ENCODE peak calls at places on chromosomes 3 and 15, in ten cellular contexts. M is NCI-H1105 treated with DMSO at 0.1 percent for 48 hours; E is dermis microvascular lymphatic vessel endothelial cell; D is dorsolateral prefrontal cortex; H is DMS153; L is spleen; O is GM10248; S is stimulated activated CD8-positive, alpha-beta memory T cell treated with anti-CD3 and anti-CD28 coated beads, Interleukin-4, amount 100 ng/mL, for 24 hours; V is nephron progenitor cell; I is iPS-NIHi11. C is an unnamed sample.

GRCh38 chr15:56929389-56929788 is 10.9 kb downstream of the TCF12 start:
- DNase-seq in M (no peak), E (no peak), D (no peak), H (no peak), L (no peak), O (no peak), S (no peak), V (no peak), I (no peak), C (no peak)

GRCh38 chr3:72161870-72162617 is 377.1 kb upstream of the PROK2 start:
- DNase-seq in M (peak; percentile 70), E (peak; percentile 28), D (no peak), H (peak; percentile 21), L (no peak), O (no peak), S (no peak), V (peak; percentile 33), I (no peak), C (no peak)

GRCh38 chr3:118479376-118479775 is 555.3 kb downstream of the IGSF11 start:
- DNase-seq in M (no peak), E (no peak), D (no peak), H (no peak), L (no peak), O (no peak), S (no peak), V (no peak), I (no peak), C (no peak)

GRCh38 chr3:135229018-135229495 is 434.0 kb downstream of the EPHB1 start:
- DNase-seq in M (peak; percentile 100), E (no peak), D (no peak), H (peak; percentile 92), L (no peak), O (no peak), S (no peak), V (no peak), I (peak; percentile 44), C (no peak)

GRCh38 chr15:58432421-58432820 is 630 bp downstream of the LIPC start:
- DNase-seq in M (no peak), E (no peak), D (no peak), H (no peak), L (no peak), O (no peak), S (no peak), V (no peak), I (no peak), C (no peak)

GRCh38 chr15:77659350-77660321 is 26.9 kb upstream of the LINGO1 start:
- DNase-seq in M (peak; percentile 37), E (peak; percentile 54), D (no peak), H (no peak), L (no peak), O (peak; percentile 75), S (no peak), V (peak; percentile 76), I (peak; percentile 90), C (peak; percentile 79)

GRCh38 chr3:120820748-120821147 is 78.2 kb downstream of the GTF2E1 start:
- DNase-seq in M (no peak), E (no peak), D (no peak), H (no peak), L (no peak), O (no peak), S (no peak), V (no peak), I (no peak), C (no peak)

GRCh38 chr3:98482717-98483482 is 14.6 kb upstream of the OR5K2 start:
- DNase-seq in M (no peak), E (no peak), D (no peak), H (no peak), L (no peak), O (no peak), S (no peak), V (no peak), I (no peak), C (no peak)

GRCh38 chr3:146537603-146538002 is 6.8 kb downstream of the PLSCR1 start:
- DNase-seq in M (no peak), E (no peak), D (no peak), H (no peak), L (no peak), O (no peak), S (no peak), V (no peak), I (no peak), C (no peak)

GRCh38 chr15:89513284-89513683 is 16.9 kb upstream of the RHCG start:
- DNase-seq in M (no peak), E (no peak), D (no peak), H (no peak), L (no peak), O (no peak), S (no peak), V (no peak), I (no peak), C (no peak)

GRCh38 chr3:43497905-43498365 is 123.9 kb downstream of the ANO10 start:
- DNase-seq in M (no peak), E (peak; percentile 31), D (no peak), H (no peak), L (no peak), O (no peak), S (no peak), V (no peak), I (no peak), C (no peak)

GRCh38 chr3:7847521-7847920 is 654.1 kb upstream of the LMCD1 start:
- DNase-seq in M (no peak), E (no peak), D (no peak), H (no peak), L (no peak), O (no peak), S (no peak), V (no peak), I (no peak), C (no peak)

GRCh38 chr3:170643831-170644230 is 58.0 kb upstream of the SLC7A14 start:
- DNase-seq in M (no peak), E (no peak), D (no peak), H (no peak), L (no peak), O (no peak), S (no peak), V (no peak), I (no peak), C (no peak)

GRCh38 chr3:193716155-193716554 is 123.1 kb downstream of the OPA1 start:
- DNase-seq in M (no peak), E (no peak), D (no peak), H (no peak), L (no peak), O (no peak), S (no peak), V (no peak), I (no peak), C (no peak)

GRCh38 chr3:38117163-38117716 is 19.7 kb downstream of the ACAA1 start:
- DNase-seq in M (no peak), E (no peak), D (peak; percentile 15), H (no peak), L (peak; percentile 69), O (no peak), S (no peak), V (no peak), I (no peak), C (no peak)

GRCh38 chr15:87846746-87847145 is 409.8 kb downstream of the NTRK3 start:
- DNase-seq in M (no peak), E (no peak), D (no peak), H (no peak), L (no peak), O (no peak), S (no peak), V (no peak), I (no peak), C (no peak)

GRCh38 chr3:73547427-73548036 is 77.2 kb downstream of the PDZRN3 start:
- DNase-seq in M (no peak), E (no peak), D (no peak), H (no peak), L (no peak), O (no peak), S (no peak), V (no peak), I (no peak), C (no peak)

GRCh38 chr3:105788548-105789036 is 80.2 kb downstream of the CBLB start:
- DNase-seq in M (no peak), E (no peak), D (no peak), H (no peak), L (no peak), O (no peak), S (no peak), V (no peak), I (no peak), C (no peak)

GRCh38 chr3:121883507-121883906 is 10.7 kb upstream of the SLC15A2 start:
- DNase-seq in M (peak; percentile 32), E (peak; percentile 41), D (no peak), H (peak; percentile 7), L (no peak), O (no peak), S (no peak), V (no peak), I (peak; percentile 42), C (peak; percentile 12)

GRCh38 chr15:85742186-85742751 is 52.5 kb downstream of the KLHL25 start:
- DNase-seq in M (no peak), E (no peak), D (no peak), H (no peak), L (peak; percentile 53), O (no peak), S (no peak), V (no peak), I (no peak), C (no peak)

GRCh38 chr3:180690061-180690460 is 10.8 kb upstream of the CCDC39 start:
- DNase-seq in M (peak; percentile 67), E (no peak), D (no peak), H (no peak), L (no peak), O (no peak), S (no peak), V (no peak), I (no peak), C (no peak)

GRCh38 chr3:136659253-136659652 is 92.9 kb downstream of the STAG1 start:
- DNase-seq in M (peak; percentile 64), E (peak; percentile 13), D (no peak), H (no peak), L (no peak), O (no peak), S (no peak), V (peak; percentile 11), I (peak; percentile 46), C (no peak)

GRCh38 chr3:39088889-39089288 is 18.5 kb downstream of the GORASP1 start:
- DNase-seq in M (no peak), E (peak; percentile 12), D (no peak), H (no peak), L (no peak), O (no peak), S (no peak), V (no peak), I (no peak), C (no peak)

GRCh38 chr15:62726461-62726860 is 316.1 kb upstream of the TPM1 start:
- DNase-seq in M (peak; percentile 90), E (no peak), D (no peak), H (no peak), L (no peak), O (no peak), S (no peak), V (no peak), I (no peak), C (no peak)

GRCh38 chr3:149464706-149465328 is 9.7 kb upstream of the TM4SF4 start:
- DNase-seq in M (no peak), E (no peak), D (no peak), H (no peak), L (peak; percentile 74), O (no peak), S (no peak), V (no peak), I (no peak), C (no peak)

GRCh38 chr15:61871926-61872522 is 188.2 kb downstream of the VPS13C start:
- DNase-seq in M (peak; percentile 70), E (peak; percentile 34), D (no peak), H (no peak), L (no peak), O (peak; percentile 17), S (no peak), V (no peak), I (peak; percentile 15), C (peak; percentile 3)

GRCh38 chr15:97909291-97909891 is 51.1 kb upstream of the ARRDC4 start:
- DNase-seq in M (peak; percentile 19), E (peak; percentile 52), D (peak; percentile 53), H (no peak), L (peak; percentile 84), O (peak; percentile 52), S (peak; percentile 38), V (peak; percentile 78), I (peak; percentile 69), C (peak; percentile 64)

GRCh38 chr15:31001702-31002101 is 10.3 kb upstream of the MTMR10 start:
- DNase-seq in M (no peak), E (no peak), D (no peak), H (no peak), L (no peak), O (no peak), S (no peak), V (no peak), I (no peak), C (no peak)

C was measured in GM13977.